ENCODE peak calls at places on chromosomes 12 and 14, in nine cellular contexts. C is B cell, V is BE2C, D is endodermal cell, E is osteocyte, P is GM10248, H is HCT116, J is cardiac fibroblast, Y is astrocyte of the spinal cord. Q is an unnamed sample.
A peak's percentile ranks its signal among the peaks of the same experiment; 100 is the strongest.

GRCh38 chr14:41285193-41285748 is 321.4 kb upstream of the LRFN5 start:
- DNase-seq in C (no peak), V (no peak), D (peak; percentile 73), E (no peak), P (no peak), H (no peak), J (peak; percentile 40), Y (peak; percentile 31), Q (no peak)

GRCh38 chr14:96797943-96798349 is 764 bp downstream of the VRK1 start:
- DNase-seq in C (no peak), V (peak; percentile 31), D (no peak), E (no peak), P (peak; percentile 20), H (no peak), J (peak; percentile 23), Y (no peak), Q (peak; percentile 51)

GRCh38 chr12:87116778-87117177 is 860.6 kb upstream of the MGAT4C start:
- DNase-seq in C (no peak), V (no peak), D (no peak), E (no peak), P (no peak), H (no peak), J (no peak), Y (no peak), Q (no peak)

GRCh38 chr12:124867389-124867930 is 3.8 kb upstream of the SCARB1 start:
- DNase-seq in C (no peak), V (no peak), D (no peak), E (no peak), P (no peak), H (no peak), J (peak; percentile 69), Y (peak; percentile 33), Q (no peak)

GRCh38 chr12:26295001-26295400 is 99.6 kb downstream of the SSPN start:
- DNase-seq in C (no peak), V (no peak), D (no peak), E (no peak), P (no peak), H (no peak), J (no peak), Y (no peak), Q (no peak)

GRCh38 chr14:95078841-95079240 is 78.5 kb downstream of the DICER1 start:
- DNase-seq in C (no peak), V (no peak), D (peak; percentile 63), E (peak; percentile 63), P (no peak), H (no peak), J (no peak), Y (no peak), Q (no peak)

GRCh38 chr14:24783791-24784190 is 149.8 kb upstream of the GZMB start:
- DNase-seq in C (no peak), V (no peak), D (no peak), E (no peak), P (no peak), H (no peak), J (no peak), Y (no peak), Q (no peak)

GRCh38 chr14:30882431-30882830 is 8.1 kb downstream of the COCH start:
- DNase-seq in C (no peak), V (no peak), D (no peak), E (no peak), P (no peak), H (no peak), J (peak; percentile 54), Y (no peak), Q (no peak)

GRCh38 chr14:54450535-54450934 is 9.4 kb upstream of the CNIH1 start:
- DNase-seq in C (no peak), V (peak; percentile 22), D (no peak), E (no peak), P (peak; percentile 55), H (no peak), J (peak; percentile 60), Y (peak; percentile 39), Q (no peak)

GRCh38 chr14:56417173-56417572 is 162.4 kb upstream of the TMEM260 start:
- DNase-seq in C (no peak), V (no peak), D (no peak), E (no peak), P (no peak), H (no peak), J (peak; percentile 0), Y (no peak), Q (no peak)

GRCh38 chr12:1313906-1314305 is 280.5 kb downstream of the FBXL14 start:
- DNase-seq in C (no peak), V (no peak), D (no peak), E (no peak), P (no peak), H (no peak), J (peak; percentile 21), Y (no peak), Q (no peak)

GRCh38 chr12:62866451-62867082 is 68.4 kb downstream of the PPM1H start:
- DNase-seq in C (no peak), V (no peak), D (peak; percentile 86), E (no peak), P (no peak), H (no peak), J (peak; percentile 85), Y (peak; percentile 78), Q (no peak)

GRCh38 chr12:131831021-131831571 is 2.9 kb downstream of the MMP17 start:
- DNase-seq in C (no peak), V (peak; percentile 33), D (peak; percentile 77), E (no peak), P (no peak), H (no peak), J (peak; percentile 35), Y (peak; percentile 10), Q (no peak)

GRCh38 chr14:42028607-42029006 is 421.9 kb downstream of the LRFN5 start:
- DNase-seq in C (no peak), V (no peak), D (no peak), E (no peak), P (no peak), H (no peak), J (no peak), Y (no peak), Q (no peak)

GRCh38 chr14:51401272-51401671 is 161.2 kb downstream of the TMX1 start:
- DNase-seq in C (no peak), V (no peak), D (no peak), E (no peak), P (no peak), H (no peak), J (peak; percentile 49), Y (peak; percentile 39), Q (no peak)

GRCh38 chr14:51400142-51400541 is 160.1 kb downstream of the TMX1 start:
- DNase-seq in C (no peak), V (no peak), D (no peak), E (no peak), P (no peak), H (no peak), J (peak; percentile 33), Y (no peak), Q (no peak)

GRCh38 chr14:51396222-51396815 is 156.3 kb downstream of the TMX1 start:
- DNase-seq in C (no peak), V (peak; percentile 30), D (no peak), E (no peak), P (no peak), H (no peak), J (peak; percentile 99), Y (peak; percentile 96), Q (no peak)

GRCh38 chr14:51401756-51402155 is 161.7 kb downstream of the TMX1 start:
- DNase-seq in C (no peak), V (peak; percentile 33), D (no peak), E (no peak), P (no peak), H (no peak), J (no peak), Y (no peak), Q (no peak)

GRCh38 chr14:51398898-51399297 is 158.9 kb downstream of the TMX1 start:
- DNase-seq in C (no peak), V (no peak), D (no peak), E (no peak), P (no peak), H (no peak), J (peak; percentile 99), Y (peak; percentile 79), Q (no peak)
- TF ChIP-seq CTCF in C (no peak), V (no peak), D (peak; percentile 34), E (no peak), P (no peak), H (no peak), J (no peak), Y (peak; percentile 13), Q (no peak)

GRCh38 chr14:104294628-104294982 is 156.2 kb downstream of the KIF26A start:
- DNase-seq in C (no peak), V (peak; percentile 65), D (no peak), E (no peak), P (no peak), H (no peak), J (no peak), Y (no peak), Q (no peak)
- TF ChIP-seq CTCF in C (no peak), V (no peak), D (no peak), E (no peak), P (no peak), H (no peak), J (no peak), Y (no peak), Q (no peak)

GRCh38 chr12:116265361-116266128 is 11.9 kb downstream of the MED13L start:
- DNase-seq in C (no peak), V (no peak), D (no peak), E (no peak), P (no peak), H (no peak), J (peak; percentile 40), Y (no peak), Q (no peak)

GRCh38 chr12:116266631-116267349 is 10.7 kb downstream of the MED13L start:
- DNase-seq in C (no peak), V (no peak), D (no peak), E (no peak), P (no peak), H (no peak), J (peak; percentile 48), Y (peak; percentile 31), Q (no peak)

GRCh38 chr12:116267948-116268347 is 9.5 kb downstream of the MED13L start:
- DNase-seq in C (no peak), V (no peak), D (no peak), E (no peak), P (no peak), H (no peak), J (no peak), Y (no peak), Q (no peak)

GRCh38 chr12:116264525-116265070 is 12.9 kb downstream of the MED13L start:
- DNase-seq in C (no peak), V (no peak), D (peak; percentile 52), E (no peak), P (no peak), H (no peak), J (no peak), Y (no peak), Q (no peak)

GRCh38 chr12:116266220-116266619 is 11.3 kb downstream of the MED13L start:
- DNase-seq in C (no peak), V (no peak), D (peak; percentile 78), E (no peak), P (no peak), H (no peak), J (peak; percentile 26), Y (peak; percentile 41), Q (no peak)
- TF ChIP-seq CTCF in C (no peak), V (peak; percentile 32), D (peak; percentile 64), E (peak; percentile 23), P (no peak), H (peak; percentile 12), J (peak; percentile 16), Y (peak; percentile 21), Q (no peak)

DNA sequence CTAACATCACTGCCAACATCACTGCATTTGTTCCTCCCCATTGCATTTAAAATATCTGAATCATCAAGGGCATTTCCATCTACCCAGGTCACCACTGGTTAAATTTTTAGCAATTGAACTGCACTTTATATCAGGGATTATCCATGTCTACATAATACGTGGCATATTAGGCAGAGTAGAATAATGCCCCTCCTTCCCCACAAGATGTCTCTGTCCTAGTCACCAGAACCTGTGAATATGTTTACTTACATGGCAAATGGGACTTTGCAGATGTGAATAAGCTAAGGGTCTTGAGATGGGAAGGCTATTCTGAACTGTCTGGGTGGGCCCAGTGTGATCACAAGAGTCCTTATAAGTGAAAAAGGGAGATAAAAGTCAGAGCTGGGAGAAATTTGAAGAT is 181.7 kb upstream of the ARID2 start:
- DNase-seq in C (no peak), V (no peak), D (no peak), E (no peak), P (peak; percentile 18), H (no peak), J (peak; percentile 26), Y (peak; percentile 9), Q (peak; percentile 7)
- TF ChIP-seq CTCF in C (no peak), V (no peak), D (no peak), E (no peak), P (no peak), H (no peak), J (peak; percentile 14), Y (peak; percentile 8), Q (peak; percentile 39)

Q was measured in GM13977.